ENCODE peak calls at places on chromosomes 13 and 19, in nine cellular contexts. W is HL-60, C is uterus, G is H1, F is A673, M is GM23248, D is psoas muscle, J is aorta, E is endodermal cell. P is an unnamed sample. For H3K27me3, the result is how much of the 10 kb centered on the place peaks cover.

GRCh38 chr13:51729853-51730553 is 74.0 kb downstream of the DHRS12 start:
- DNase-seq in W (no peak), C (peak), G (no peak), F (peak), M (peak), D (peak), J (peak), E (no peak), P (no peak)

GRCh38 chr13:33348366-33348765 is 62.8 kb upstream of the STARD13 start:
- DNase-seq in W (no peak), C (no peak), G (no peak), F (no peak), M (peak), D (no peak), J (no peak), E (no peak), P (no peak)

GRCh38 chr13:42747399-42747873 is 33.9 kb upstream of the FAM216B start:
- DNase-seq in W (no peak), C (no peak), G (no peak), F (no peak), M (peak), D (no peak), J (no peak), E (no peak), P (no peak)

GRCh38 chr19:1084024-1084868 is 10.9 kb downstream of the POLR2E start:
- DNase-seq in W (no peak), C (no peak), G (no peak), F (no peak), M (no peak), D (no peak), J (peak), E (no peak), P (peak)

GRCh38 chr13:97468331-97468730 is 34.4 kb downstream of the RAP2A start:
- DNase-seq in W (no peak), C (no peak), G (no peak), F (peak), M (peak), D (no peak), J (no peak), E (no peak), P (no peak)

GRCh38 chr19:43504426-43505185 is at the start of gene PHLDB3:
- DNase-seq in W (peak), C (peak), G (no peak), F (no peak), M (peak), D (peak), J (peak), E (no peak), P (no peak)

GRCh38 chr19:35479278-35479677 is 11.0 kb downstream of the KRTDAP start:
- DNase-seq in W (no peak), C (no peak), G (no peak), F (peak), M (no peak), D (no peak), J (no peak), E (no peak), P (no peak)

GRCh38 chr13:40116008-40116407 is 460.5 kb downstream of the COG6 start:
- DNase-seq in W (peak), C (peak), G (no peak), F (no peak), M (peak), D (no peak), J (no peak), E (peak), P (no peak)

DNA sequence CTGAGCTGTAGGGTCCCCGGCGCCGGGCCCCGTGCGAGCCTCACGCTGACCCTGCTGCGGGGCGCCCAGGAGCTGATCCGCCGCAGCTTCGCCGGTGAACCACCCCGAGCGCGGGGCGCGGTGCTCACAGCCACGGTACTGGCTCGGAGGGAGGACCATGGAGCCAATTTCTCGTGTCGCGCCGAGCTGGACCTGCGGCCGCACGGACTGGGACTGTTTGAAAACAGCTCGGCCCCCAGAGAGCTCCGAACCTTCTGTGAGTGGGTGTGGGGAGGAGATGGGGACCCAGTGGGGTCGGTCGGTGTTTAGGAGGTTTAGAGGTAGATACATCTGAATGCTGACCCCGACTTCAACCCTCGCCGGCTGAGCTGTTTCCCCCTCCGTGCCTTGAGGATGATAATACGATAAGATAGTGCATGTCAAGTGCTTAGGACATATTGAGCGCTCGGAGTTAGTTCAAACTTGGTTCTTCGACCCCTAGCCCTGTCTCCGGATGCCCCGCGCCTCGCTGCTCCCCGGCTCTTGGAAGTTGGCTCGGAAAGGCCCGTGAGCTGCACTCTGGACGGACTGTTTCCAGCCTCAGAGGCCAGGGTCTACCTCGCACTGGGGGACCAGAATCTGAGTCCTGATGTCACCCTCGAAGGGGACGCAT is 1.9 kb downstream of the ICAM5 start:
- DNase-seq in W (no peak), C (no peak), G (peak), F (no peak), M (peak), D (no peak), J (no peak), E (no peak), P (no peak)
- H3K27me3 ChIP-seq in W (half or more), C (under half), G (half or more), F (under half), M (under half), D (half or more), J (under half), E (half or more), P (under half)

DNA sequence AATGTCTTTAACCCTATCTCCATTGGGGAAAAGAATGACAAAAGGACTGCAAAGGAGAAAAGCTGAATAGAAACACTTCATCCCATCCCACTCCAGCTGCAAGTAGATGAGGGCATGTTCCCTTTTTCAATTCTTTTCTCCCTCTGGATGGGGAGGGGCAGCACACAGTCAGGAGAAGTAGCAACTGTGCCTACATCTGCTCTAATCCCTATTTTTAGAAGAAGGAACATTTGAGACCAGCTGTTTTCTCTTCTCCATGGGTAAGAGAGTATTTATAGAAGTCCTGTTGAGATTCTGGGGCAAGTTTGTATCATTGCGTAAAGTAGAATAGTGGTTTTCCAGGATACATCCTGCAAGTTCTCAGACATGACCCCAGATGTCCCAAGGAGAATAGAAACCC is 9.3 kb upstream of the GTF3A start:
- DNase-seq in W (no peak), C (no peak), G (no peak), F (no peak), M (no peak), D (no peak), J (no peak), E (no peak), P (no peak)
- H3K27me3 ChIP-seq in W (under half), C (under half), G (under half), F (half or more), M (under half), D (under half), J (under half), E (under half), P (under half)

DNA sequence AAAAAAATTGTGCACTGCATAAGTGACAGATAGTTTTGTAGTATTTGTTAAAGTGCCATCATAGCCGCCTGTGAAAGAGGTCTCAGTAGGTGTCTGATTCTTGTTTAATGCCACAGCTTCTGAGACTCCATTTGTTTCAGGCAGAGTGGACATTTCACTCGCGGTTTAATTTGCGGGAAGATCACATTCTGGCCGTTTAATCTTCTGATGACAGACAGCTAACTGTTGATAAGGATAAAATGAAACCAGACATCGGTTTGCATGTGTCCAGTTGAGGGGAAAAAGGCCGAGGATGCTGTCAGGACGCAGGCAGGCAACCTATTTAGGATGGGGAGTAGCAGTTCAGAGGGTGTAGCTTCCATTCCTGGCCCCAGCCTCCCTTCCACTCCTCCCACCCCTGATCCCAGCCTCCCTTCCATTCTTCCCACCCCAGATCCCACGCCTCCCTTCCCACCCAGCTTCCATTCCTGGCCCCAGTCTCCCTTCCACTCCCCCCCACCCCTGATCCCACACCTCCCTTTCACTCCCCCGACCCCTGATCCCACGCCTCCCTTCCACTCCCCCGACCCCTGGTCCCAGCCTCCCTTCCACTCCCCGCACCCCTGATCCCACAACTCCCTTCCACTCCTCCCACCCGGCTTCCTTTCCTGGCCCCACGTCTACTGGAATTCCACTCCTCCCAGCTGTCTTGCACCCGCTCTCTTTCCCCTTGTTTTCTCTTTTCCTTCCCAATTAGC is 23.8 kb downstream of the ATP11A start:
- DNase-seq in W (no peak), C (peak), G (no peak), F (no peak), M (no peak), D (no peak), J (no peak), E (no peak), P (no peak)
- H3K27me3 ChIP-seq in W (under half), C (under half), G (under half), F (under half), M (under half), D (under half), J (under half), E (under half), P (under half)

GRCh38 chr19:50693064-50693975 is 26.3 kb downstream of the SHANK1 start:
- DNase-seq in W (no peak), C (no peak), G (peak), F (no peak), M (no peak), D (no peak), J (no peak), E (no peak), P (no peak)
- H3K27me3 ChIP-seq in W (under half), C (under half), G (half or more), F (under half), M (under half), D (under half), J (under half), E (half or more), P (under half)

GRCh38 chr13:112060899-112061366 is 6.0 kb upstream of the SOX1 start:
- DNase-seq in W (no peak), C (no peak), G (peak), F (no peak), M (no peak), D (no peak), J (no peak), E (peak), P (no peak)
- H3K27me3 ChIP-seq in W (half or more), C (under half), G (half or more), F (half or more), M (half or more), D (under half), J (under half), E (half or more), P (under half)

GRCh38 chr19:4516939-4517300 is 1.4 kb downstream of the PLIN4 start:
- DNase-seq in W (no peak), C (no peak), G (no peak), F (no peak), M (peak), D (peak), J (no peak), E (no peak), P (no peak)
- H3K27me3 ChIP-seq in W (under half), C (under half), G (under half), F (under half), M (under half), D (under half), J (under half), E (under half), P (under half)